ENCODE peak calls at places on chromosomes 1 and 21, in eight cellular contexts. T is A172, F is DMS153, S is iris pigment epithelial cell, B is GM04504, V is AG20443, J is GM20000, R is LoVo. E is an unnamed sample.

GRCh38 chr1:173328961-173329360 is 121.8 kb upstream of the TNFSF4 start:
- DNase-seq in T (no peak), J (no peak), B (no peak), S (no peak), V (no peak), F (no peak), R (no peak), E (no peak)

GRCh38 chr1:203402609-203403337 is 51.9 kb upstream of the FMOD start:
- DNase-seq in S (peak), V (peak), R (no peak), T (peak), F (no peak), B (peak), J (no peak), E (peak)

GRCh38 chr1:209434631-209435217 is 148.8 kb upstream of the CAMK1G start:
- DNase-seq in J (no peak), V (no peak), B (no peak), F (no peak), R (no peak), S (no peak), T (no peak), E (no peak)

GRCh38 chr1:2354511-2355407 is 36.6 kb downstream of the MORN1 start:
- DNase-seq in B (no peak), F (no peak), V (no peak), R (no peak), J (no peak), S (no peak), T (no peak), E (no peak)

GRCh38 chr1:53550201-53550741 is 91.1 kb downstream of the DMRTB1 start:
- DNase-seq in F (no peak), B (no peak), R (no peak), S (peak), J (no peak), T (no peak), V (peak), E (peak)

GRCh38 chr1:1547476-1547875 is 7.1 kb upstream of the TMEM240 start:
- DNase-seq in V (no peak), J (no peak), F (no peak), S (no peak), T (no peak), R (no peak), B (no peak), E (no peak)

GRCh38 chr1:65812065-65812464 is 19.4 kb downstream of the PDE4B start:
- DNase-seq in B (peak), R (peak), J (peak), S (peak), V (peak), T (peak), F (no peak), E (peak)

GRCh38 chr1:14706656-14707055 is 108.2 kb downstream of the KAZN start:
- DNase-seq in T (no peak), F (no peak), J (no peak), B (no peak), S (no peak), R (no peak), V (no peak), E (no peak)

GRCh38 chr1:212214377-212214776 is 70.8 kb upstream of the PPP2R5A start:
- DNase-seq in R (no peak), F (no peak), S (no peak), T (no peak), V (no peak), J (no peak), B (no peak), E (no peak)

GRCh38 chr1:227125929-227126545 is 185.9 kb downstream of the COQ8A start:
- DNase-seq in B (no peak), R (no peak), T (no peak), J (no peak), S (no peak), F (peak), V (no peak), E (no peak)

GRCh38 chr1:1109743-1110142 is 6.1 kb downstream of the C1orf159 start:
- DNase-seq in T (no peak), J (no peak), F (no peak), B (no peak), S (no peak), V (no peak), R (no peak), E (no peak)

GRCh38 chr21:29403922-29404538 is 105.3 kb downstream of the BACH1 start:
- DNase-seq in J (no peak), R (no peak), S (peak), V (no peak), B (no peak), F (no peak), T (no peak), E (peak)

GRCh38 chr1:153617677-153618076 is 1.6 kb upstream of the S100A14 start:
- DNase-seq in J (peak), F (peak), T (peak), S (no peak), V (peak), R (peak), B (peak), E (peak)

GRCh38 chr1:150876111-150876434 is 326 bp downstream of the ARNT start:
- DNase-seq in R (peak), V (peak), J (peak), F (peak), T (peak), S (peak), B (peak), E (peak)

GRCh38 chr1:209621329-209621728 is 30.9 kb downstream of the LAMB3 start:
- DNase-seq in V (no peak), S (no peak), J (no peak), T (no peak), B (no peak), R (no peak), F (peak), E (no peak)

GRCh38 chr1:11654571-11655262 is at the start of gene FBXO44:
- DNase-seq in F (no peak), V (peak), R (peak), J (peak), B (no peak), S (no peak), T (no peak), E (no peak)

GRCh38 chr1:159012495-159012894 is 2.8 kb downstream of the IFI16 start:
- DNase-seq in S (peak), V (no peak), B (no peak), J (peak), R (no peak), F (peak), T (peak), E (peak)

GRCh38 chr1:25874635-25875153 is 814 bp downstream of the PAQR7 start:
- DNase-seq in R (no peak), B (no peak), V (no peak), J (no peak), T (no peak), F (no peak), S (no peak), E (no peak)

GRCh38 chr1:44620072-44620471 is 54.2 kb downstream of the TMEM53 start:
- DNase-seq in S (no peak), T (no peak), B (no peak), J (no peak), V (no peak), F (no peak), R (no peak), E (no peak)

GRCh38 chr1:226974544-226975258 is 34.6 kb downstream of the COQ8A start:
- DNase-seq in S (no peak), R (no peak), V (peak), T (no peak), F (peak), B (no peak), J (no peak), E (no peak)

GRCh38 chr1:217534566-217534965 is 96.3 kb downstream of the GPATCH2 start:
- DNase-seq in B (no peak), R (no peak), V (no peak), T (no peak), J (no peak), S (peak), F (no peak), E (peak)

GRCh38 chr21:35232545-35233176 is 183.6 kb upstream of the RUNX1 start:
- DNase-seq in R (peak), B (no peak), V (peak), T (peak), F (no peak), S (peak), J (no peak), E (peak)

GRCh38 chr1:164310166-164310565 is 248.8 kb upstream of the PBX1 start:
- DNase-seq in J (no peak), B (no peak), S (peak), R (no peak), F (no peak), V (peak), T (peak), E (peak)

GRCh38 chr1:78833491-78833890 is 173.0 kb downstream of the ADGRL4 start:
- DNase-seq in R (no peak), J (no peak), T (peak), V (peak), S (peak), B (peak), F (peak), E (peak)

GRCh38 chr1:10599194-10599861 is 124.6 kb downstream of the PEX14 start:
- DNase-seq in F (no peak), R (peak), J (no peak), V (peak), S (peak), T (peak), B (peak), E (peak)

GRCh38 chr1:64912191-64912590 is 54.2 kb downstream of the JAK1 start:
- DNase-seq in T (no peak), F (no peak), S (no peak), R (no peak), J (no peak), V (no peak), B (no peak), E (no peak)

GRCh38 chr1:228393268-228393699 is 13.4 kb downstream of the TRIM11 start:
- DNase-seq in R (peak), V (peak), J (no peak), B (no peak), S (peak), F (no peak), T (peak), E (peak)